ENCODE peak calls at places on chromosomes 6 and 20, in four cellular contexts. Q, N, V and P are unnamed samples.

GRCh38 chr6:75528423-75528822 is 34.8 kb upstream of the FILIP1 start:
- DNase-seq in Q (no peak), N (no peak), V (peak; percentile 5), P (no peak)

GRCh38 chr6:75563032-75563431 is 38.6 kb upstream of the SENP6 start:
- DNase-seq in V (peak; percentile 32), Q (peak; percentile 3), N (no peak), P (no peak)

GRCh38 chr6:12286381-12287132 is 3.6 kb upstream of the EDN1 start:
- DNase-seq in N (no peak), V (no peak), Q (no peak), P (no peak)

GRCh38 chr6:133896344-133896721 is 7.4 kb downstream of the TCF21 start:
- DNase-seq in N (no peak), V (no peak), Q (no peak), P (no peak)

GRCh38 chr20:19522080-19522801 is 235.8 kb upstream of the RIN2 start:
- DNase-seq in V (no peak), Q (peak; percentile 43), N (no peak), P (no peak)

GRCh38 chr20:3406481-3407425 is 716 bp downstream of the DNAAF9 start:
- DNase-seq in N (peak; percentile 30), V (peak; percentile 25), Q (peak; percentile 28), P (no peak)

GRCh38 chr6:16570946-16571345 is 190.3 kb downstream of the ATXN1 start:
- DNase-seq in V (no peak), N (no peak), Q (no peak), P (no peak)

GRCh38 chr6:105041880-105042279 is 85.0 kb downstream of the LIN28B start:
- DNase-seq in Q (no peak), V (peak; percentile 77), N (no peak), P (no peak)

GRCh38 chr6:37170273-37171140 is 555 bp downstream of the PIM1 start:
- DNase-seq in N (peak; percentile 47), V (peak; percentile 44), Q (peak; percentile 52), P (no peak)

GRCh38 chr6:31558631-31559500 is 11.5 kb downstream of the NFKBIL1 start:
- DNase-seq in V (peak; percentile 29), Q (peak; percentile 59), N (no peak), P (no peak)

GRCh38 chr20:61524956-61525666 is 273.1 kb downstream of the CDH4 start:
- DNase-seq in N (no peak), V (no peak), Q (no peak), P (no peak)

GRCh38 chr6:3159805-3160781 is 2.7 kb upstream of the TUBB2A start:
- DNase-seq in V (peak; percentile 83), Q (peak; percentile 70), N (no peak), P (no peak)

GRCh38 chr6:157962601-157963084 is 19.0 kb upstream of the SYNJ2 start:
- DNase-seq in Q (no peak), V (peak; percentile 77), N (no peak), P (no peak)

GRCh38 chr20:38447931-38448675 is 13.0 kb upstream of the SNHG17 start:
- DNase-seq in N (no peak), V (no peak), Q (no peak), P (no peak)

GRCh38 chr6:15621203-15622044 is 41.4 kb downstream of the DTNBP1 start:
- DNase-seq in Q (no peak), N (no peak), V (no peak), P (no peak)

GRCh38 chr6:134740473-134741192 is 209.3 kb downstream of the ALDH8A1 start:
- DNase-seq in Q (no peak), V (peak; percentile 81), N (no peak), P (no peak)

GRCh38 chr6:24927985-24928735 is 7.6 kb downstream of the RIPOR2 start:
- DNase-seq in V (peak; percentile 81), N (no peak), Q (no peak), P (no peak)

GRCh38 chr6:157317129-157317814 is 6.0 kb downstream of the TMEM242 start:
- DNase-seq in N (peak; percentile 81), Q (no peak), V (peak; percentile 84), P (peak; percentile 71)

GRCh38 chr20:45052698-45053440 is 48.1 kb downstream of the KCNS1 start:
- DNase-seq in Q (peak; percentile 35), N (no peak), V (peak; percentile 97), P (no peak)

GRCh38 chr6:25369450-25370086 is 90.4 kb downstream of the CARMIL1 start:
- DNase-seq in N (peak; percentile 33), V (peak; percentile 54), Q (peak; percentile 49), P (no peak)

GRCh38 chr6:20020526-20020925 is 183.4 kb downstream of the ID4 start:
- DNase-seq in V (no peak), N (no peak), Q (no peak), P (no peak)

GRCh38 chr20:40265872-40266533 is 423.0 kb downstream of the MAFB start:
- DNase-seq in Q (no peak), V (no peak), N (no peak), P (no peak)

GRCh38 chr6:149325648-149326236 is 8.2 kb downstream of the TAB2 start:
- DNase-seq in N (no peak), V (no peak), Q (no peak), P (no peak)

GRCh38 chr20:10671850-10672578 is 1.8 kb downstream of the JAG1 start:
- DNase-seq in V (peak; percentile 49), Q (no peak), N (peak; percentile 44), P (no peak)

GRCh38 chr20:20864346-20865096 is 152.1 kb upstream of the RALGAPA2 start:
- DNase-seq in V (no peak), N (no peak), Q (no peak), P (no peak)

GRCh38 chr6:166456360-166457156 is 73.8 kb upstream of the MPC1 start:
- DNase-seq in Q (no peak), V (peak; percentile 51), N (no peak), P (no peak)

GRCh38 chr6:56959094-56959493 is 4.2 kb downstream of the BEND6 start:
- DNase-seq in N (no peak), Q (no peak), V (peak; percentile 85), P (no peak)

GRCh38 chr6:90611996-90612690 is 25.3 kb upstream of the MAP3K7 start:
- DNase-seq in N (no peak), Q (no peak), V (no peak), P (no peak)

GRCh38 chr6:121334299-121335104 is at the start of gene TBC1D32:
- DNase-seq in N (peak; percentile 86), V (peak; percentile 87), Q (peak; percentile 92), P (peak; percentile 49)

GRCh38 chr6:87851674-87852260 is 149.7 kb upstream of the AKIRIN2 start:
- DNase-seq in V (no peak), N (no peak), Q (no peak), P (no peak)

GRCh38 chr6:41878246-41878645 is 16.9 kb downstream of the USP49 start:
- DNase-seq in N (no peak), Q (no peak), V (peak; percentile 83), P (no peak)

GRCh38 chr20:42530855-42531674 is 658.6 kb downstream of the PTPRT start:
- DNase-seq in V (no peak), N (no peak), Q (no peak), P (no peak)

GRCh38 chr6:158938220-158938619 is 61.8 kb downstream of the RSPH3 start:
- DNase-seq in Q (no peak), N (no peak), V (no peak), P (no peak)

DNA sequence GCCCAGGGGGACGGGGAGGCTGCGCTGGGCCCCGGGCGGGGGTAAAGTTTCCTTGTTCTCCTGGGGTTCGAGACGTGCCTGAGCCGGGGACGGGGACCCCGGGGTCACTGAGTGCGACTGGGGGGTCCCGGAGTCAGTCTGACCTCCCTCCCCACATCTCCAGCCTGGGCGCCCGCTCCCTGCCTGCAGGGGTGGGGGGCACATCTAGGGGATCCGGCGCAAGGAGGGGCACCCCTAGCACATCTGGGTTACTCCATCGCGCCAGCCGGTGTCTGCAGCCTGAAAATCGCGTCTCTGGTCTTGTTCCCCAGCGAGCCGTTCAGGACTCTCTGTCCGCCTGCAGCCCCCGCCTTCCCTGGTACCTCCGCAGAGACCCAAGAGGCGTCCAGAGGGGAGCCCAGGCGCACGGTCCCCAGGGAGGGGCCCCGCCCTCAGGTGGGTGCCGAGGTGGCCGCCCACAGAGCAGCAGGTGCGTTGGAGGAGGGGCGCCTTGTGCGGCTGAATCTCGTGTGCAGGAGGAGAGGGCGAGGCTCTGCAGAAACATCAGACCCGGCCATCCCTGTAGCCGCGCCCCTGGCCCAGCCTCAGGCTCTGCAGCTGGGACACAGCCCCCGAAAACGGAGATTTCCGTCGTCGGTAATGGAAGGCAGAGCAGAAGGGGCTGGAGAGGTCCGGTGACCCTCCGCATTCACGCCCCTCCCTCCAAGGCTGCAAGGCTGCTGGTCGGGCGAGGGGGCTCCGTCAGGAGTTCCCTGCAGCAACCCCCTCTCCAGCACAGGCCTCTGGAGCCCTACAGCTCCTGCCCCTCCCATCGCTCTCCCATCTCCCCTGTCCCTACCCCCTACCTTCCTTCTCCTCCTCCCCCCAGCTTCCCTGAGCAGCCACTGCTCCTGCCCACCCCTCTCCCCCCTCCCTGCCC is 617 bp upstream of the CHRNA4 start:
- DNase-seq in V (no peak), N (no peak), Q (no peak), P (no peak)
- H3K4me3 ChIP-seq in V (no peak overlapping the region), N (no peak overlapping the region), Q (no peak overlapping the region), P (no peak overlapping the region)

DNA sequence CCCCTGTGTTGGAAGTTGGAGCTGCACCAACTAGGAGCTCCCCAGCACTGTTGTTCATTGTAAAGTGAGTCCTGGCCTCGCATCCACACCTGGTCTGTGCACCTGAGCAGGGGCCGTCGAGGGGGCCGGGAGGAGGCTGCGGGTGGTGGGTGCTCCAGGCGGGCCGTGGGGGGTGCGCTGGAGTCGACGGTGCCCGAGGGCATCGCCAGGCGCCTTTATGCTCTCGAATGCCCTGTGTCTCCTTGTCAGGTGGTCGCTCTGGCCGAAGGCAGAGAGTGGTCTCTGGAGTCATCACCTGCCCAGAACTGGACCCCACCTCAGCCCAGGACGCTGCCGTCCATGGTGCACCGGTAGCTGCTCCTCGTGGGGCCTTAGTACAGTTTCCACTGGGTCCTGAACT is 4.3 kb downstream of the ARFGAP1 start:
- DNase-seq in N (no peak), Q (no peak), V (no peak), P (no peak)
- H3K36me3 ChIP-seq in N (no peaks in the 10 kb centered on the region), Q (peaks cover 14% of the 10 kb centered on the region), V (peaks cover 33% of the 10 kb centered on the region), P (peaks cover 46% of the 10 kb centered on the region)

GRCh38 chr20:50823319-50823718 is 28.5 kb downstream of the BCAS4 start:
- DNase-seq in Q (no peak), V (no peak), N (no peak), P (no peak)

GRCh38 chr20:50821994-50822393 is 27.1 kb downstream of the BCAS4 start:
- DNase-seq in Q (no peak), N (no peak), V (no peak), P (no peak)

GRCh38 chr20:50820515-50821256 is 25.8 kb downstream of the BCAS4 start:
- DNase-seq in N (no peak), Q (no peak), V (no peak), P (no peak)

GRCh38 chr20:50819344-50819743 is 24.5 kb downstream of the BCAS4 start:
- DNase-seq in N (no peak), Q (no peak), V (no peak), P (no peak)

GRCh38 chr20:50821257-50821921 is 26.5 kb downstream of the BCAS4 start:
- DNase-seq in N (no peak), V (no peak), Q (no peak), P (no peak)
- H3K4me3 ChIP-seq in N (no peak overlapping the region), V (no peak overlapping the region), Q (no peak overlapping the region), P (no peak overlapping the region)

GRCh38 chr6:33778475-33779121 is 10.3 kb downstream of the LEMD2 start:
- DNase-seq in N (no peak), V (no peak), Q (no peak), P (no peak)

GRCh38 chr6:33777716-33778474 is 11.0 kb downstream of the LEMD2 start:
- DNase-seq in N (no peak), Q (no peak), V (no peak), P (no peak)

GRCh38 chr6:33779895-33780294 is 9.0 kb downstream of the LEMD2 start:
- DNase-seq in N (no peak), Q (no peak), V (no peak), P (no peak)

GRCh38 chr6:33781105-33781975 is 7.6 kb downstream of the LEMD2 start:
- DNase-seq in Q (no peak), V (peak; percentile 76), N (no peak), P (no peak)

GRCh38 chr6:33779305-33779704 is 9.6 kb downstream of the LEMD2 start:
- DNase-seq in N (no peak), Q (no peak), V (no peak), P (no peak)
- H3K36me3 ChIP-seq in N (peaks cover 33% of the 10 kb centered on the region), Q (peaks cover 89% of the 10 kb centered on the region), V (peaks cover 39% of the 10 kb centered on the region), P (peaks cover 80% of the 10 kb centered on the region)